ENCODE peak calls at places on chromosomes 11 and 22, in four cellular contexts. One of them, this sample, is unnamed.

GRCh38 chr22:23001463-23001862 is 68.9 kb upstream of the GNAZ start:
- DNase-seq in WTC11: no peak
- DNase-seq in K562: no peak
- DNase-seq in HepG2: no peak
- DNase-seq in this sample: no peak

GRCh38 chr11:31499576-31500178 is 9.7 kb downstream of the IMMP1L start:
- DNase-seq in HepG2: no peak
- DNase-seq in WTC11: no peak
- DNase-seq in K562: no peak
- DNase-seq in this sample: no peak

GRCh38 chr11:1081601-1082311 is 7.1 kb downstream of the MUC2 start:
- DNase-seq in WTC11: peak
- DNase-seq in HepG2: no peak
- DNase-seq in K562: no peak
- DNase-seq in this sample: no peak

GRCh38 chr11:128774593-128774992 is 80.7 kb downstream of the FLI1 start:
- DNase-seq in HepG2: no peak
- DNase-seq in K562: no peak
- DNase-seq in WTC11: no peak
- DNase-seq in this sample: no peak

GRCh38 chr11:1382429-1382828 is 7.3 kb upstream of the BRSK2 start:
- DNase-seq in K562: no peak
- DNase-seq in HepG2: no peak
- DNase-seq in WTC11: no peak
- DNase-seq in this sample: no peak

GRCh38 chr11:108135845-108136599 is 14.7 kb downstream of the ACAT1 start:
- DNase-seq in K562: no peak
- DNase-seq in WTC11: no peak
- DNase-seq in HepG2: no peak
- DNase-seq in this sample: peak

GRCh38 chr22:19788661-19789225 is 28.2 kb downstream of the TBX1 start:
- DNase-seq in WTC11: no peak
- DNase-seq in K562: no peak
- DNase-seq in HepG2: no peak
- DNase-seq in this sample: no peak

GRCh38 chr11:13152736-13153541 is 124.7 kb upstream of the BMAL1 start:
- DNase-seq in WTC11: no peak
- DNase-seq in HepG2: peak
- DNase-seq in K562: peak
- DNase-seq in this sample: no peak

GRCh38 chr22:35349704-35350538 is 31.0 kb upstream of the HMOX1 start:
- DNase-seq in HepG2: no peak
- DNase-seq in WTC11: no peak
- DNase-seq in K562: no peak
- DNase-seq in this sample: no peak

GRCh38 chr11:95925011-95925410 is 1.1 kb upstream of the MTMR2 start:
- DNase-seq in WTC11: no peak
- DNase-seq in HepG2: peak
- DNase-seq in K562: peak
- DNase-seq in this sample: no peak

GRCh38 chr11:17646451-17647145 is 72.8 kb upstream of the MYOD1 start:
- DNase-seq in K562: no peak
- DNase-seq in HepG2: no peak
- DNase-seq in WTC11: no peak
- DNase-seq in this sample: no peak
- TF ChIP-seq ELF4 in K562: no peak
- TF ChIP-seq ELF4 in HepG2: no peak
- TF ChIP-seq ELF4 in WTC11: no peak
- TF ChIP-seq ELF4 in this sample: no peak

DNA sequence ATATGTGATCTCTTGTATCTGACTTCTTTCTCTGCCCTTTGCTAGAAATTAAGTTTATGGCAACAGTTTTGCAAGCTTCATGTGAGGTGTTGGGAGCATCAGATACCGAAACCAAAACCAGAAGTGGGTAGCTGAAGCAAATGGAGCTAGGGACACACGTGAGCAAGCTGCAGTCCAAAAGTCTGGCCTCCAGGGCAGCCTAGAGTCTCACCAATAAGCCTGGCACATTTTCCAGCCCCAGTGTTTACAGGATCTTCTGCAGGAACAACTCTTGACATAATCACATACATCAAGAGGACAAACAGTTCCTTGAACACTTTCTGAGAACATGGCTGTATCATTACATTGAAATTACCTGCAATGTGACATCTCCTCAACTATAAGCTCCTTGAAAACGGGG is 114.1 kb downstream of the LARGE1 start:
- DNase-seq in HepG2: no peak
- DNase-seq in WTC11: no peak
- DNase-seq in K562: no peak
- DNase-seq in this sample: no peak
- TF ChIP-seq ELF4 in HepG2: no peak
- TF ChIP-seq ELF4 in WTC11: no peak
- TF ChIP-seq ELF4 in K562: no peak
- TF ChIP-seq ELF4 in this sample: no peak

GRCh38 chr11:64100345-64100744 is 64.6 kb downstream of the FLRT1 start:
- DNase-seq in K562: peak
- DNase-seq in WTC11: peak
- DNase-seq in HepG2: no peak
- DNase-seq in this sample: peak
- TF ChIP-seq ELF4 in K562: no peak
- TF ChIP-seq ELF4 in WTC11: no peak
- TF ChIP-seq ELF4 in HepG2: no peak
- TF ChIP-seq ELF4 in this sample: no peak

DNA sequence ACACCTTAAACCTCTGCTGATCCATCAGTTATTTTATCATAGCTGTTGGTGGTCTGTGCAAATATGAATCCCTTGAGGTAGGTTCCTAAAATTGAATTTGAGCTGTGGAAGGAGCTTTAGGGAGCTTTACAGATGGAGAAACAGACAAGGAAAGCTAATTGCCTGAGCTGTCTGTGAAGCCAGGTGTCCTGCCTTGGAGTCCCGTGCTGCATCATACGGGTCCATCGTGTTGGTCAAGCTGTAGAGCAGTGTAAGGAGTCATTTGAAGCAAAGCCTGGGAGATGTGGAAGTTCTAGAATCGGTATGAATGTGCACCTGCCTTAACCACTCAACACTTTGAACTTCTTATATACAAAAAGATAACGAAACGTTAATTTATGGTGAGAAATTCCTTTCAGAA is 1.0 kb downstream of the POLA2 start:
- DNase-seq in K562: peak
- DNase-seq in HepG2: no peak
- DNase-seq in WTC11: no peak
- DNase-seq in this sample: no peak
- TF ChIP-seq ELF4 in K562: no peak
- TF ChIP-seq ELF4 in HepG2: no peak
- TF ChIP-seq ELF4 in WTC11: no peak
- TF ChIP-seq ELF4 in this sample: no peak

GRCh38 chr11:64770120-64770519 is 8.2 kb downstream of the SF1 start:
- DNase-seq in HepG2: no peak
- DNase-seq in WTC11: peak
- DNase-seq in K562: no peak
- DNase-seq in this sample: no peak
- TF ChIP-seq ELF4 in HepG2: no peak
- TF ChIP-seq ELF4 in WTC11: no peak
- TF ChIP-seq ELF4 in K562: no peak
- TF ChIP-seq ELF4 in this sample: no peak

GRCh38 chr11:120133216-120134105 is 4.5 kb downstream of the TRIM29 start:
- DNase-seq in WTC11: no peak
- DNase-seq in HepG2: no peak
- DNase-seq in K562: no peak
- DNase-seq in this sample: no peak
- TF ChIP-seq ELF4 in WTC11: no peak
- TF ChIP-seq ELF4 in HepG2: no peak
- TF ChIP-seq ELF4 in K562: no peak
- TF ChIP-seq ELF4 in this sample: no peak

GRCh38 chr11:72642815-72643511 is 31.3 kb downstream of the PDE2A start:
- DNase-seq in K562: peak
- DNase-seq in HepG2: no peak
- DNase-seq in WTC11: peak
- DNase-seq in this sample: peak

GRCh38 chr11:72646024-72646423 is 28.2 kb downstream of the PDE2A start:
- DNase-seq in HepG2: no peak
- DNase-seq in K562: no peak
- DNase-seq in WTC11: no peak
- DNase-seq in this sample: no peak

GRCh38 chr11:72641522-72641899 is 32.7 kb downstream of the PDE2A start:
- DNase-seq in K562: no peak
- DNase-seq in WTC11: no peak
- DNase-seq in HepG2: no peak
- DNase-seq in this sample: no peak

GRCh38 chr11:72641900-72642814 is 32.1 kb downstream of the PDE2A start:
- DNase-seq in K562: peak
- DNase-seq in WTC11: peak
- DNase-seq in HepG2: no peak
- DNase-seq in this sample: peak

GRCh38 chr11:72643547-72643946 is 30.7 kb downstream of the PDE2A start:
- DNase-seq in WTC11: no peak
- DNase-seq in HepG2: no peak
- DNase-seq in K562: no peak
- DNase-seq in this sample: no peak
- TF ChIP-seq ELF4 in WTC11: no peak
- TF ChIP-seq ELF4 in HepG2: no peak
- TF ChIP-seq ELF4 in K562: no peak
- TF ChIP-seq ELF4 in this sample: no peak

DNA sequence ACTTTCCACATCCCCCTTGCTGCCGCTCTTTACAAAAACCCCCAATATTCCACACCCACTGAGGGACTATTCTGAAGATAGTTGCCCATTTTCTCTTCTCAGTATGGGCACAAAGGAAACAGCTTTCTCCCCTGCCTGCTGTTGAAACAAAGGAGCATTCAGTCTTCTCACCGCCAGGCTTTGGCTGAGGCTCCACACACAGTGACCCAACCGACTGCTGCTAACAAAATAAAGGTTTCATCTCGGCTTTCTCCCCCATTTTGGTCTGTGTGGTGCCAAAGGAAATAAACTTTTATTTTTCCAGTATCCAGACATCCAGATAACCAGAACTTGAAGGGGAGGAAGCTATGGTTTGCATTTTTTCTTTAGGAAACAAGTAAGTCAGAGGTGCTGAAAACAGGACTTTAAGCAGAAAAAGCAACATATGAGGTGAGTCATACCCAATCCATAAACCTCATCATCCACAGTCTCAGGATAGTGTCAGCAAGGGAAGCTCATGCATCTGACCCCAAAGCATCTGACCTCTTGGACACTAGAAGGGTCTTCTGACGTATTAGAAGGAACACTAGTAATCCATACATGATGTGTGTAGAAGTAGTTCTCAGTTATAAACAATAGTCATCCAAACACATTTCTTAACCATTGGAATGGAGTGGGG is 6.4 kb downstream of the CLMP start:
- DNase-seq in HepG2: no peak
- DNase-seq in K562: no peak
- DNase-seq in WTC11: no peak
- DNase-seq in this sample: no peak
- TF ChIP-seq ELF4 in HepG2: no peak
- TF ChIP-seq ELF4 in K562: no peak
- TF ChIP-seq ELF4 in WTC11: no peak
- TF ChIP-seq ELF4 in this sample: no peak

DNA sequence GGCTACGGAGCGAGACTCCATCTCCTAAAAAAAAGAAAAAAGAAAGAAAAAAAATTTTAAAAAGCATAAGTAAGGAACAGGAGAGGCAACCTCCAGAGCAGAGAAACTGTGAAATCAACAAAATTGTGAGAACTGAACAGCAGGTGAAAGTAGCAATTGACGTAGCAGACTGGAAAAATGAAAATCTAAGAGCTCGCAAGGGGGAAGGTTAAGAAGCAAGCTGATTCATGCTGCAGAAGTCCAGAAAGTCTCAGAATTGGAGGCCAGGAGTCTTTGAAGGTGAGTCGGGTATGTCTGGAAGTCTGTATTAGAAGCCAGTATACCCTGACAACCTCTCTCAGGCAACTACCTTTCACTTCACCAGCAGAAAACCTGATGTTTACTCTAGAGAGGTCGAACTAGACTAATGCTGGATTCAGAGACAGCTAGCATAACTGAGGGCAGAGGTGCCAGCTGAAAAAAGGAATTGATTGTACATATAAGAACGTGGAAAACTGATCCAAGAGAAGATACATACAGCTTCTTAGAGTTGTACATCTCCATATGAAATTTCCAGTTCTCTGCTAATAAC is 161.5 kb downstream of the WNT11 start:
- DNase-seq in K562: no peak
- DNase-seq in HepG2: no peak
- DNase-seq in WTC11: no peak
- DNase-seq in this sample: no peak
- TF ChIP-seq ELF4 in K562: no peak
- TF ChIP-seq ELF4 in HepG2: no peak
- TF ChIP-seq ELF4 in WTC11: no peak
- TF ChIP-seq ELF4 in this sample: no peak

GRCh38 chr11:75851203-75851602 is 36.2 kb downstream of the UVRAG start:
- DNase-seq in K562: no peak
- DNase-seq in WTC11: no peak
- DNase-seq in HepG2: no peak
- DNase-seq in this sample: no peak

GRCh38 chr11:75853971-75854370 is 39.0 kb downstream of the UVRAG start:
- DNase-seq in WTC11: no peak
- DNase-seq in HepG2: no peak
- DNase-seq in K562: no peak
- DNase-seq in this sample: no peak

GRCh38 chr11:75849917-75850316 is 34.9 kb downstream of the UVRAG start:
- DNase-seq in K562: peak
- DNase-seq in WTC11: no peak
- DNase-seq in HepG2: no peak
- DNase-seq in this sample: no peak

GRCh38 chr11:75852406-75853017 is 37.5 kb downstream of the UVRAG start:
- DNase-seq in WTC11: no peak
- DNase-seq in HepG2: no peak
- DNase-seq in K562: no peak
- DNase-seq in this sample: no peak

GRCh38 chr11:75850787-75851186 is 35.8 kb downstream of the UVRAG start:
- DNase-seq in HepG2: no peak
- DNase-seq in WTC11: no peak
- DNase-seq in K562: no peak
- DNase-seq in this sample: no peak
- TF ChIP-seq ELF4 in HepG2: no peak
- TF ChIP-seq ELF4 in WTC11: no peak
- TF ChIP-seq ELF4 in K562: no peak
- TF ChIP-seq ELF4 in this sample: no peak